ENCODE peak calls at places on chromosomes 7 and 10, in eight cellular contexts. B is lower lobe of right lung, Q is dorsolateral prefrontal cortex, D is fibroblast of lung, X is PC-3, H is H9, P is brain microvascular endothelial cell, S is HL-60. N is an unnamed sample.

GRCh38 chr7:52749880-52750279 is 285.6 kb upstream of the POM121L12 start:
- DNase-seq in B (no peak), Q (no peak), D (no peak), X (no peak), H (peak), P (no peak), S (no peak), N (no peak)

GRCh38 chr7:24877790-24878311 is 102.1 kb downstream of the OSBPL3 start:
- DNase-seq in B (no peak), Q (peak), D (peak), X (no peak), H (no peak), P (no peak), S (no peak), N (no peak)

GRCh38 chr10:30057421-30057841 is 2.0 kb downstream of the JCAD start:
- DNase-seq in B (no peak), Q (no peak), D (peak), X (peak), H (no peak), P (no peak), S (no peak), N (no peak)

GRCh38 chr7:140676303-140676702 is 3.6 kb downstream of the ADCK2 start:
- DNase-seq in B (no peak), Q (no peak), D (no peak), X (no peak), H (no peak), P (no peak), S (no peak), N (no peak)

GRCh38 chr10:125111350-125111749 is 49.0 kb downstream of the CTBP2 start:
- DNase-seq in B (no peak), Q (no peak), D (no peak), X (no peak), H (no peak), P (no peak), S (no peak), N (no peak)

GRCh38 chr7:75056476-75056875 is 17.1 kb downstream of the RCC1L start:
- DNase-seq in B (no peak), Q (no peak), D (peak), X (no peak), H (no peak), P (peak), S (no peak), N (no peak)

GRCh38 chr10:3102721-3103410 is 35.5 kb downstream of the PFKP start:
- DNase-seq in B (no peak), Q (no peak), D (peak), X (peak), H (no peak), P (no peak), S (no peak), N (no peak)

GRCh38 chr10:71270301-71270777 is 48.7 kb upstream of the SLC29A3 start:
- DNase-seq in B (no peak), Q (peak), D (peak), X (peak), H (peak), P (peak), S (peak), N (no peak)

GRCh38 chr10:76231258-76231934 is 800.0 kb downstream of the LRMDA start:
- DNase-seq in B (no peak), Q (no peak), D (no peak), X (no peak), H (peak), P (no peak), S (no peak), N (no peak)

GRCh38 chr7:152435384-152436278 is at the start of gene KMT2C:
- DNase-seq in B (peak), Q (peak), D (peak), X (peak), H (peak), P (peak), S (peak), N (no peak)

GRCh38 chr7:42128703-42129102 is 108.3 kb downstream of the GLI3 start:
- DNase-seq in B (no peak), Q (no peak), D (peak), X (peak), H (no peak), P (no peak), S (peak), N (no peak)

GRCh38 chr7:27137603-27138410 is 5.7 kb downstream of the HOXA5 start:
- DNase-seq in B (no peak), Q (no peak), D (no peak), X (no peak), H (no peak), P (no peak), S (no peak), N (no peak)

GRCh38 chr10:97543025-97543546 is 29.5 kb upstream of the ANKRD2 start:
- DNase-seq in B (peak), Q (peak), D (peak), X (peak), H (no peak), P (peak), S (peak), N (peak)

GRCh38 chr10:124532106-124532641 is 70.6 kb downstream of the LHPP start:
- DNase-seq in B (no peak), Q (no peak), D (no peak), X (peak), H (peak), P (no peak), S (peak), N (peak)

GRCh38 chr10:122847782-122848604 is 2.3 kb upstream of the CUZD1 start:
- DNase-seq in B (no peak), Q (no peak), D (peak), X (no peak), H (no peak), P (no peak), S (peak), N (no peak)

GRCh38 chr7:17016402-17017010 is 134.7 kb upstream of the AGR3 start:
- DNase-seq in B (no peak), Q (no peak), D (peak), X (no peak), H (no peak), P (no peak), S (no peak), N (no peak)

GRCh38 chr7:143452495-143452894 is 9.2 kb downstream of the TAS2R60 start:
- DNase-seq in B (no peak), Q (no peak), D (peak), X (no peak), H (no peak), P (no peak), S (no peak), N (no peak)

GRCh38 chr7:120053390-120053961 is 219.5 kb upstream of the KCND2 start:
- DNase-seq in B (no peak), Q (no peak), D (peak), X (no peak), H (no peak), P (peak), S (peak), N (no peak)

GRCh38 chr10:44391981-44392380 is 7.1 kb upstream of the CXCL12 start:
- DNase-seq in B (no peak), Q (no peak), D (no peak), X (no peak), H (no peak), P (no peak), S (no peak), N (no peak)

GRCh38 chr10:5545778-5546710 is 21.3 kb downstream of the CALML3 start:
- DNase-seq in B (peak), Q (no peak), D (peak), X (peak), H (no peak), P (peak), S (no peak), N (no peak)

GRCh38 chr10:79244068-79244442 is 103.2 kb upstream of the PPIF start:
- DNase-seq in B (no peak), Q (no peak), D (no peak), X (no peak), H (no peak), P (no peak), S (peak), N (no peak)

GRCh38 chr10:58282615-58283014 is 13.7 kb downstream of the CISD1 start:
- DNase-seq in B (no peak), Q (no peak), D (no peak), X (no peak), H (no peak), P (no peak), S (peak), N (no peak)

GRCh38 chr10:26323219-26323618 is 106.6 kb downstream of the GAD2 start:
- DNase-seq in B (no peak), Q (no peak), D (no peak), X (no peak), H (no peak), P (no peak), S (no peak), N (no peak)

GRCh38 chr7:144826248-144826647 is 9.6 kb downstream of the TPK1 start:
- DNase-seq in B (no peak), Q (no peak), D (peak), X (no peak), H (no peak), P (no peak), S (no peak), N (no peak)

GRCh38 chr7:98626393-98627061 is 9.4 kb downstream of the NPTX2 start:
- DNase-seq in B (no peak), Q (peak), D (no peak), X (no peak), H (peak), P (no peak), S (no peak), N (no peak)

GRCh38 chr10:17428616-17429097 is 25.7 kb downstream of the ST8SIA6 start:
- DNase-seq in B (no peak), Q (no peak), D (no peak), X (no peak), H (no peak), P (no peak), S (no peak), N (no peak)

GRCh38 chr7:44065431-44066110 is at the start of gene PGAM2:
- DNase-seq in B (peak), Q (peak), D (no peak), X (no peak), H (peak), P (no peak), S (peak), N (no peak)

GRCh38 chr7:32506266-32507054 is 11.2 kb downstream of the AVL9 start:
- DNase-seq in B (no peak), Q (no peak), D (peak), X (peak), H (no peak), P (peak), S (no peak), N (peak)

GRCh38 chr7:21422747-21423146 is 5.1 kb upstream of the SP4 start:
- DNase-seq in B (no peak), Q (no peak), D (no peak), X (no peak), H (no peak), P (no peak), S (no peak), N (no peak)

GRCh38 chr10:23172846-23173548 is 19.1 kb upstream of the PTF1A start:
- DNase-seq in B (no peak), Q (peak), D (no peak), X (no peak), H (peak), P (no peak), S (no peak), N (no peak)
- H3K27ac ChIP-seq in B (no peak), Q (peak), D (no peak), X (no peak), H (no peak), P (no peak), S (no peak), N (no peak)

GRCh38 chr7:84149573-84149972 is 45.0 kb downstream of the SEMA3A start:
- DNase-seq in B (no peak), Q (no peak), D (no peak), X (no peak), H (no peak), P (no peak), S (no peak), N (no peak)
- H3K27ac ChIP-seq in B (no peak), Q (no peak), D (no peak), X (no peak), H (no peak), P (no peak), S (no peak), N (no peak)

DNA sequence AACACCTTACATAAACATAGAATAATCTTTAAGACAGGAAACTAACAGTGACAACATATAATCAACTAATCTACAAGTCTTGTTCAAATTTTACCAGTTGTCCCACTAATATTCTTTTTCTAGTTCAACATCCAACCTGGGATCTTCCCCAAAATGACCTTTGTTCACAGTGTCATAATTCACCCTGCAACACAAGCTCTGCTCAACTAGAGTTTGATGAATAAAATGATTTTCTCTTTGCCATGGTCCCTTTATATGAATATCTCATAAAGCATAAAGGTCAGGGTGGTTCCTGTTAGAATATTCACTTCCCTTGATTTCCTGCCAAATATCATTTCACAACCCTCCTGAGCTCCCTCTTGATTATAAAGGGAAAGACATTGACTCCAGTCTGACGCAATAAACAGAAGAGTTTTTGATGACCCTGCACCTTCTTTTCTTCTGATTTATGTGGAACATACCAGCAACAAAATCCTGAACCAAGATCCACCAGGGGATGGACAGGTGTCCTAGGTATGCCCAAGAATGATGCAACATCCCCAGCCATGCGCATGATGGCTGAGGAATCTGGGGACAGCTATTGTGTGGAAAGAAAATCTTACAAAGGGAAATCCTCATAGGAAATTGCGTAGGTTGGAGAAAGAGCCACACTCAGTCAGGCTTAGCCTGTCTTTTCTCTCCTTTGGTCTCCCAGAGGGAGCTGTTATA is 18.6 kb downstream of the IFIT3 start:
- DNase-seq in B (no peak), Q (no peak), D (no peak), X (peak), H (no peak), P (no peak), S (no peak), N (no peak)
- H3K27ac ChIP-seq in B (peak), Q (peak), D (no peak), X (no peak), H (peak), P (no peak), S (no peak), N (peak)

GRCh38 chr7:33726582-33726981 is 178.8 kb upstream of the BMPER start:
- DNase-seq in B (no peak), Q (no peak), D (no peak), X (no peak), H (no peak), P (no peak), S (no peak), N (no peak)

GRCh38 chr7:33730958-33731357 is 174.4 kb upstream of the BMPER start:
- DNase-seq in B (no peak), Q (no peak), D (no peak), X (no peak), H (no peak), P (no peak), S (no peak), N (no peak)

GRCh38 chr7:33727415-33727814 is 177.9 kb upstream of the BMPER start:
- DNase-seq in B (no peak), Q (no peak), D (no peak), X (no peak), H (no peak), P (no peak), S (no peak), N (no peak)

GRCh38 chr7:33725641-33726040 is 179.7 kb upstream of the BMPER start:
- DNase-seq in B (no peak), Q (no peak), D (no peak), X (no peak), H (no peak), P (no peak), S (no peak), N (no peak)

DNA sequence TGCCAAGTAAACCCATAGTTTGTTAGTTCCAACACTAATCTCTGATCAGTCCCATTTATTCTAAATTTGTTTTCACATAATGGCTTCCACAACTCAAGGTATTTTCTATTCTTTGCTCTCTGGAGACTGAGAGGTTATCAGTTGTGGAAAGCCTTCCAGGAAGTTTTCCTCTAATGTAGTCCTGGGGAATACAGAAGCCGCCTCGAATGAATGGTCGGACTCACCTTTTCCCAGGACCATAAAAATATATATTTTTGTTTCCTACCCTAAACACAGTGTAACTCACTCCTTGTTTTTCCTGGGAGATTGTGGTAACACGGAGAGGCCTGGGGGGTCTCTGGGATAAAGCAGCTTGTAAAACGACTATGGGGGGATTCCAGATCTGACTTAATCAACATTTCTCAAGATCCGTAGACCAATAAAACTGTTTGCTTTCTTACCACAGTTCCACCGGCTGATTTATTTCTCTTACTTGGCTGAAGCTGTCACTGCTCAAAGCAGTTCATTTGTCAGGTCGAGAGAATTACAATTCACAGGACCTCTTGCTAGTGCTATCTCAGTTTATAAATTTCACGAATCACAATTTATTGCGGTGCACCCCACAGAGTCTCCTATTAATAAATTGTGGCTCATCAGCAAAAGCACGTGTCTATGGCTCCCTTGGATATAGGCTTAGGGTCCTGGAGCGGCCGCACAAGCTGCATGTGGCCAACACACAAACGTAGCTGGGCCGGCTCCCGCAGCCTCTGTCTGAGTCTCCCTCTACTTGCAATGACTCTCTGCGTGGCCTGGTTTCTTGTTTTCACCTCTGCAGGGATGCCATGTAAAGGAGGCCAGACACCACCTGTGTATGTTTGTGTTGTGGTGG is 176.3 kb upstream of the BMPER start:
- DNase-seq in B (no peak), Q (no peak), D (no peak), X (no peak), H (no peak), P (no peak), S (no peak), N (no peak)
- H3K27ac ChIP-seq in B (no peak), Q (no peak), D (no peak), X (no peak), H (no peak), P (no peak), S (no peak), N (no peak)

GRCh38 chr7:100222445-100223132 is 2.8 kb downstream of the PVRIG start:
- DNase-seq in B (no peak), Q (no peak), D (no peak), X (no peak), H (no peak), P (no peak), S (no peak), N (no peak)
- H3K27ac ChIP-seq in B (no peak), Q (no peak), D (no peak), X (no peak), H (no peak), P (no peak), S (no peak), N (no peak)

GRCh38 chr10:61250131-61250530 is 203.1 kb downstream of the TMEM26 start:
- DNase-seq in B (no peak), Q (no peak), D (no peak), X (no peak), H (no peak), P (no peak), S (no peak), N (no peak)
- H3K27ac ChIP-seq in B (no peak), Q (no peak), D (no peak), X (no peak), H (no peak), P (no peak), S (no peak), N (no peak)

DNA sequence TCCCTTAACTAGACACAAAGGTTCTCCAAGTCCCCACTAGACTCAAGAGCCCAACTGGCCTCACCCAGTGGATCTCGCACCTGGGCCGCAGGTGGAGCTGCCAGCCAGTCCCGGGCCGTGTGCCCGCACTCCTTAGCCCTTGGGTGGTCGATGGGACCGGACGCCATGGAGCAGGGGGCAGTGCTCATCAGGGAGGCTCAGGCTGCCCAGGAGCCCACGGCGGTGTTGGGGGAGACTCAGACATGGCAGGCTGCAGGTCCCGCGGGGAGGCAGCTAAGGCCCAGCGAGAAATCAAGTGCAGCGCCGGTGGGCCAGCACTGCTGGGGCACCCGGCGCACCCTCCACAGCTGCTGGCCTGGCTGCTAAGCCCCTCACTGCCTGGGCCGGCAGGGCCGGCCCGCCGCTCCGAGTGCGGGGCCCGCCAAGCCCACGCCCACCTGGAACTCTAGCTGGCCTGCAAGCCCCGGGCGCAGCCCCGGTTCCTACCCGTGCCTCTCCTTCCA is 130.5 kb downstream of the RALA start:
- DNase-seq in B (no peak), Q (no peak), D (no peak), X (no peak), H (no peak), P (no peak), S (no peak), N (no peak)
- H3K27ac ChIP-seq in B (peak), Q (no peak), D (peak), X (no peak), H (no peak), P (peak), S (no peak), N (no peak)

N was measured in epithelial cell of prostate.